ENCODE peak calls at places on chromosome 15, in nine cellular contexts. One of them, this sample, is unnamed.

GRCh38 chr15:92882697-92883642 is 17.2 kb upstream of the CHD2 start:
- DNase-seq in neural crest cell: no peak
- DNase-seq in OCI-LY7: peak; percentile 56
- DNase-seq in testis: no peak
- DNase-seq in psoas muscle: peak; percentile 43
- DNase-seq in right lobe of liver: peak; percentile 64
- DNase-seq in cardiac muscle cell: peak; percentile 21
- DNase-seq in HL-60: peak; percentile 25
- DNase-seq in cardiac fibroblast: no peak
- DNase-seq in this sample: peak; percentile 24

GRCh38 chr15:32889189-32889588 is 171.4 kb downstream of the GREM1 start:
- DNase-seq in right lobe of liver: no peak
- DNase-seq in cardiac fibroblast: no peak
- DNase-seq in testis: no peak
- DNase-seq in psoas muscle: no peak
- DNase-seq in neural crest cell: no peak
- DNase-seq in cardiac muscle cell: no peak
- DNase-seq in OCI-LY7: no peak
- DNase-seq in HL-60: no peak
- DNase-seq in this sample: no peak

GRCh38 chr15:36371509-36371908 is 207.9 kb upstream of the CDIN1 start:
- DNase-seq in psoas muscle: no peak
- DNase-seq in OCI-LY7: no peak
- DNase-seq in right lobe of liver: no peak
- DNase-seq in HL-60: no peak
- DNase-seq in testis: no peak
- DNase-seq in cardiac muscle cell: peak; percentile 5
- DNase-seq in neural crest cell: no peak
- DNase-seq in cardiac fibroblast: peak; percentile 34
- DNase-seq in this sample: no peak

GRCh38 chr15:67110400-67110799 is 45.0 kb downstream of the SMAD3 start:
- DNase-seq in HL-60: no peak
- DNase-seq in right lobe of liver: no peak
- DNase-seq in testis: no peak
- DNase-seq in cardiac muscle cell: no peak
- DNase-seq in cardiac fibroblast: no peak
- DNase-seq in psoas muscle: no peak
- DNase-seq in OCI-LY7: peak; percentile 69
- DNase-seq in neural crest cell: no peak
- DNase-seq in this sample: peak; percentile 47

GRCh38 chr15:58240191-58240932 is 102.2 kb downstream of the AQP9 start:
- DNase-seq in HL-60: no peak
- DNase-seq in cardiac muscle cell: no peak
- DNase-seq in neural crest cell: no peak
- DNase-seq in right lobe of liver: no peak
- DNase-seq in OCI-LY7: no peak
- DNase-seq in testis: no peak
- DNase-seq in psoas muscle: no peak
- DNase-seq in cardiac fibroblast: no peak
- DNase-seq in this sample: no peak

GRCh38 chr15:26516102-26516980 is 256.5 kb downstream of the GABRB3 start:
- DNase-seq in cardiac fibroblast: no peak
- DNase-seq in neural crest cell: no peak
- DNase-seq in cardiac muscle cell: no peak
- DNase-seq in right lobe of liver: no peak
- DNase-seq in psoas muscle: no peak
- DNase-seq in HL-60: no peak
- DNase-seq in testis: no peak
- DNase-seq in OCI-LY7: no peak
- DNase-seq in this sample: no peak

GRCh38 chr15:63057454-63058335 is 15.1 kb downstream of the TPM1 start:
- DNase-seq in testis: no peak
- DNase-seq in cardiac muscle cell: no peak
- DNase-seq in cardiac fibroblast: peak; percentile 32
- DNase-seq in right lobe of liver: no peak
- DNase-seq in HL-60: no peak
- DNase-seq in neural crest cell: no peak
- DNase-seq in psoas muscle: no peak
- DNase-seq in OCI-LY7: no peak
- DNase-seq in this sample: no peak

GRCh38 chr15:101534376-101534970 is 45.0 kb upstream of the PCSK6 start:
- DNase-seq in cardiac fibroblast: no peak
- DNase-seq in HL-60: no peak
- DNase-seq in neural crest cell: no peak
- DNase-seq in psoas muscle: no peak
- DNase-seq in right lobe of liver: no peak
- DNase-seq in OCI-LY7: no peak
- DNase-seq in cardiac muscle cell: no peak
- DNase-seq in testis: no peak
- DNase-seq in this sample: no peak

GRCh38 chr15:40498418-40498817 is 27.6 kb downstream of the CHST14 start:
- DNase-seq in HL-60: no peak
- DNase-seq in right lobe of liver: no peak
- DNase-seq in cardiac muscle cell: no peak
- DNase-seq in cardiac fibroblast: peak; percentile 69
- DNase-seq in neural crest cell: no peak
- DNase-seq in testis: no peak
- DNase-seq in OCI-LY7: no peak
- DNase-seq in psoas muscle: no peak
- DNase-seq in this sample: no peak

GRCh38 chr15:56038015-56038414 is 44.6 kb upstream of the NEDD4 start:
- DNase-seq in neural crest cell: no peak
- DNase-seq in right lobe of liver: no peak
- DNase-seq in OCI-LY7: peak; percentile 12
- DNase-seq in psoas muscle: no peak
- DNase-seq in cardiac muscle cell: peak; percentile 69
- DNase-seq in testis: no peak
- DNase-seq in HL-60: no peak
- DNase-seq in cardiac fibroblast: peak; percentile 85
- DNase-seq in this sample: no peak

GRCh38 chr15:63860161-63860954 is 26.6 kb upstream of the HERC1 start:
- DNase-seq in HL-60: no peak
- DNase-seq in cardiac muscle cell: no peak
- DNase-seq in neural crest cell: no peak
- DNase-seq in psoas muscle: no peak
- DNase-seq in testis: no peak
- DNase-seq in right lobe of liver: no peak
- DNase-seq in OCI-LY7: peak; percentile 21
- DNase-seq in cardiac fibroblast: no peak
- DNase-seq in this sample: no peak

GRCh38 chr15:80183886-80184285 is 31.1 kb downstream of the FAH start:
- DNase-seq in psoas muscle: no peak
- DNase-seq in right lobe of liver: no peak
- DNase-seq in neural crest cell: peak; percentile 20
- DNase-seq in cardiac fibroblast: peak; percentile 19
- DNase-seq in OCI-LY7: no peak
- DNase-seq in testis: no peak
- DNase-seq in cardiac muscle cell: no peak
- DNase-seq in HL-60: no peak
- DNase-seq in this sample: no peak

GRCh38 chr15:89587955-89588354 is 12.7 kb downstream of the TICRR start:
- DNase-seq in neural crest cell: no peak
- DNase-seq in cardiac muscle cell: peak; percentile 56
- DNase-seq in cardiac fibroblast: peak; percentile 80
- DNase-seq in psoas muscle: no peak
- DNase-seq in OCI-LY7: no peak
- DNase-seq in HL-60: no peak
- DNase-seq in right lobe of liver: no peak
- DNase-seq in testis: no peak
- DNase-seq in this sample: no peak

GRCh38 chr15:68614621-68615035 is 35.8 kb downstream of the CORO2B start:
- DNase-seq in testis: peak; percentile 33
- DNase-seq in HL-60: no peak
- DNase-seq in OCI-LY7: no peak
- DNase-seq in cardiac muscle cell: peak; percentile 57
- DNase-seq in cardiac fibroblast: peak; percentile 39
- DNase-seq in psoas muscle: no peak
- DNase-seq in neural crest cell: peak; percentile 69
- DNase-seq in right lobe of liver: no peak
- DNase-seq in this sample: no peak

GRCh38 chr15:75693501-75694240 is 19.0 kb downstream of the CSPG4 start:
- DNase-seq in OCI-LY7: no peak
- DNase-seq in testis: no peak
- DNase-seq in cardiac fibroblast: peak; percentile 74
- DNase-seq in HL-60: no peak
- DNase-seq in cardiac muscle cell: peak; percentile 72
- DNase-seq in psoas muscle: no peak
- DNase-seq in neural crest cell: no peak
- DNase-seq in right lobe of liver: no peak
- DNase-seq in this sample: peak; percentile 24

DNA sequence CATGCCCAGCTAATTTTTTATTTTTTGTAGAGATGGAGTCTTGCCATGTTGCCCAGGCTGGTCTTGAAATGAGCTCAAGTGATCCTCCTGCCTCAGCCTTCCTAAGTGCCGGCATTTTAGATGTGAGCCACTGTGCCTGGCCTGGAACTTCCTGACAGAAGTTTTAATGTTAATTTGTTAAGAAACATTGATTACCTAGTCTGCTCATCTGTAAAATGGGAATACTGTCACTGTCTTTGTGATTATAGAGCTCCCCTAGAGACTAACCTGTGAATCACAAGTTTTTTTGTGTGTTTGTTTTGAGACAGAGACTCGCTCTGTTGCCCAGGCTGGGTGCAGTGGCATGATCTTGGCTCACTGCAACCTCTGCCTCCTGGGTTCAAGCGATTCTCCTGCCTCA is 4.3 kb upstream of the EIF3J start:
- DNase-seq in psoas muscle: no peak
- DNase-seq in OCI-LY7: peak; percentile 35
- DNase-seq in HL-60: no peak
- DNase-seq in neural crest cell: no peak
- DNase-seq in testis: no peak
- DNase-seq in cardiac fibroblast: no peak
- DNase-seq in right lobe of liver: no peak
- DNase-seq in cardiac muscle cell: no peak
- DNase-seq in this sample: no peak
- TF ChIP-seq CTCF in psoas muscle: no peak
- TF ChIP-seq CTCF in OCI-LY7: peak; percentile 67
- TF ChIP-seq CTCF in HL-60: no peak
- TF ChIP-seq CTCF in neural crest cell: peak; percentile 28
- TF ChIP-seq CTCF in testis: no peak
- TF ChIP-seq CTCF in cardiac fibroblast: peak; percentile 13
- TF ChIP-seq CTCF in right lobe of liver: no peak
- TF ChIP-seq CTCF in cardiac muscle cell: no peak
- TF ChIP-seq CTCF in this sample: no peak

GRCh38 chr15:77871838-77872371 is 205.6 kb downstream of the TBC1D2B start:
- DNase-seq in psoas muscle: no peak
- DNase-seq in cardiac fibroblast: no peak
- DNase-seq in HL-60: no peak
- DNase-seq in testis: peak; percentile 35
- DNase-seq in OCI-LY7: no peak
- DNase-seq in neural crest cell: no peak
- DNase-seq in cardiac muscle cell: no peak
- DNase-seq in right lobe of liver: peak; percentile 49
- DNase-seq in this sample: no peak
- TF ChIP-seq CTCF in psoas muscle: no peak
- TF ChIP-seq CTCF in cardiac fibroblast: peak; percentile 15
- TF ChIP-seq CTCF in HL-60: no peak
- TF ChIP-seq CTCF in testis: peak; percentile 13
- TF ChIP-seq CTCF in OCI-LY7: peak; percentile 43
- TF ChIP-seq CTCF in neural crest cell: peak; percentile 15
- TF ChIP-seq CTCF in cardiac muscle cell: peak; percentile 26
- TF ChIP-seq CTCF in right lobe of liver: no peak
- TF ChIP-seq CTCF in this sample: no peak

GRCh38 chr15:73935547-73935946 is 9.3 kb downstream of the LOXL1 start:
- DNase-seq in OCI-LY7: no peak
- DNase-seq in cardiac fibroblast: no peak
- DNase-seq in psoas muscle: no peak
- DNase-seq in cardiac muscle cell: peak; percentile 61
- DNase-seq in testis: no peak
- DNase-seq in neural crest cell: no peak
- DNase-seq in right lobe of liver: no peak
- DNase-seq in HL-60: no peak
- DNase-seq in this sample: no peak

GRCh38 chr15:73937726-73938125 is 11.5 kb downstream of the LOXL1 start:
- DNase-seq in HL-60: no peak
- DNase-seq in neural crest cell: no peak
- DNase-seq in OCI-LY7: no peak
- DNase-seq in testis: no peak
- DNase-seq in cardiac fibroblast: no peak
- DNase-seq in psoas muscle: no peak
- DNase-seq in right lobe of liver: peak; percentile 42
- DNase-seq in cardiac muscle cell: no peak
- DNase-seq in this sample: no peak

GRCh38 chr15:73937313-73937695 is 11.0 kb downstream of the LOXL1 start:
- DNase-seq in OCI-LY7: no peak
- DNase-seq in cardiac fibroblast: no peak
- DNase-seq in HL-60: no peak
- DNase-seq in psoas muscle: no peak
- DNase-seq in neural crest cell: no peak
- DNase-seq in testis: no peak
- DNase-seq in right lobe of liver: peak; percentile 43
- DNase-seq in cardiac muscle cell: no peak
- DNase-seq in this sample: no peak

GRCh38 chr15:73936588-73937312 is 10.5 kb downstream of the LOXL1 start:
- DNase-seq in testis: no peak
- DNase-seq in psoas muscle: no peak
- DNase-seq in HL-60: no peak
- DNase-seq in OCI-LY7: no peak
- DNase-seq in cardiac muscle cell: no peak
- DNase-seq in cardiac fibroblast: no peak
- DNase-seq in neural crest cell: no peak
- DNase-seq in right lobe of liver: peak; percentile 17
- DNase-seq in this sample: no peak

GRCh38 chr15:73936181-73936580 is 9.9 kb downstream of the LOXL1 start:
- DNase-seq in testis: no peak
- DNase-seq in neural crest cell: no peak
- DNase-seq in cardiac fibroblast: no peak
- DNase-seq in right lobe of liver: peak; percentile 24
- DNase-seq in OCI-LY7: no peak
- DNase-seq in cardiac muscle cell: peak; percentile 74
- DNase-seq in psoas muscle: no peak
- DNase-seq in HL-60: no peak
- DNase-seq in this sample: no peak
- TF ChIP-seq CTCF in testis: no peak
- TF ChIP-seq CTCF in neural crest cell: no peak
- TF ChIP-seq CTCF in cardiac fibroblast: peak; percentile 7
- TF ChIP-seq CTCF in right lobe of liver: no peak
- TF ChIP-seq CTCF in OCI-LY7: no peak
- TF ChIP-seq CTCF in cardiac muscle cell: peak; percentile 51
- TF ChIP-seq CTCF in psoas muscle: no peak
- TF ChIP-seq CTCF in HL-60: no peak
- TF ChIP-seq CTCF in this sample: no peak

DNA sequence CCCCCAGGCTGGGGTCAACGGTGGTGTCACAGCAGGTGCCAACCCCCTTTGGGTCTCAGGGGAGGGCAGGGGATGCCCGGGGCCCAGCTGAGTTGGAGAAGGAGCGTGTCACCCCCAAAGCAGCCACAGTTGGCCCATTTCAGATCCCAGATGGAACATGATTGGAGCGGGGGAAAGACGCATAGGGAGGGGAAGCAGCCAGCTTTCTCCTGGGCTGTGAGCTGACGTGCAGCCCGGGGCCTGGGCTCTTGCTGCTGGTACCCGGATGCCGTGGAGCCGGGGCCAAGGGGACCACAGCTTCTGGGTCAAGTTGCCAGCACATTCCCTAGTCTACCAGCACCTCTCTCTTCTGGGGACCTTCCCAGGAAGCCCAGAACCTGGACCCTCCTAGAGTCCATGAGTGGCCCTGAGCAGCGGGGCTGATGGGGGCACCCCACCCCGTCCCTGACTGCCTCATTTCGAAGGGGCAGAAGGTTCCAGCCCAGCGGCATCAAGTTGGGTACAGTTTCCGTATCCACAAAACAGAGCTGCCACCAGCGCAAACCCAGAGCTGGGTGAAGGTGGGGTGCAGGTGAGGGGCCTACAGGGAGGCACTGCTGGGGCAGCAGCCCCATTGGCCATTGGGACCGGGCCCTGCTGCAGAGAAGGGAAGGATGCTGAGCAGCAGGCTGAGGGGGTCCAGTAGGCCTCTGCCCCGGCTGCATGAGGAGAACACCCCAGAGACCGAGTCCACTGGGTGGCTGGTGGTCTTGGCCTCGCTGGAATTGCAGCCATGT is 148.8 kb downstream of the NSMCE3 start:
- DNase-seq in neural crest cell: no peak
- DNase-seq in cardiac muscle cell: no peak
- DNase-seq in right lobe of liver: no peak
- DNase-seq in testis: no peak
- DNase-seq in OCI-LY7: no peak
- DNase-seq in psoas muscle: no peak
- DNase-seq in HL-60: no peak
- DNase-seq in cardiac fibroblast: no peak
- DNase-seq in this sample: no peak
- TF ChIP-seq CTCF in neural crest cell: no peak
- TF ChIP-seq CTCF in cardiac muscle cell: no peak
- TF ChIP-seq CTCF in right lobe of liver: no peak
- TF ChIP-seq CTCF in testis: no peak
- TF ChIP-seq CTCF in OCI-LY7: no peak
- TF ChIP-seq CTCF in psoas muscle: no peak
- TF ChIP-seq CTCF in HL-60: no peak
- TF ChIP-seq CTCF in cardiac fibroblast: no peak
- TF ChIP-seq CTCF in this sample: no peak